ENCODE peak calls at places on chromosomes 2 and 18, in six cellular contexts. H is prostate gland; X is NCI-H2029 treated with DMSO at 0.1 percent for 48 hours; P is GM10248; K is stimulated activated CD4-positive, alpha-beta T cell treated with anti-CD3 and anti-CD28 coated beads, Interleukin-2, amount 100 ng/mL, for 4 hours; R is EL. U is an unnamed sample.

GRCh38 chr2:203498161-203498560 is 36.9 kb downstream of the RAPH1 start:
- DNase-seq in H (no peak), X (no peak), R (peak; percentile 80), K (no peak), P (no peak), U (peak; percentile 76)

GRCh38 chr2:172308253-172308935 is 119.0 kb upstream of the ITGA6 start:
- DNase-seq in X (no peak), H (peak; percentile 60), R (no peak), P (no peak), K (no peak), U (no peak)

GRCh38 chr2:62793213-62793612 is 87.7 kb downstream of the EHBP1 start:
- DNase-seq in H (no peak), R (no peak), P (no peak), X (no peak), K (no peak), U (no peak)

GRCh38 chr2:105990624-105991023 is 203.5 kb downstream of the UXS1 start:
- DNase-seq in X (no peak), R (no peak), K (no peak), H (no peak), P (no peak), U (no peak)

GRCh38 chr2:10412380-10412779 is 35.7 kb downstream of the ODC1 start:
- DNase-seq in R (peak; percentile 55), P (peak; percentile 66), X (no peak), H (no peak), K (no peak), U (no peak)

GRCh38 chr18:78168526-78168925 is 811.1 kb upstream of the SALL3 start:
- DNase-seq in K (no peak), H (no peak), X (no peak), R (no peak), P (no peak), U (no peak)

GRCh38 chr18:32879497-32879896 is 106.7 kb upstream of the KLHL14 start:
- DNase-seq in H (no peak), R (no peak), K (no peak), X (no peak), P (no peak), U (no peak)

GRCh38 chr2:25276569-25277465 is 64.9 kb downstream of the DNMT3A start:
- DNase-seq in R (peak; percentile 28), K (peak; percentile 62), H (no peak), P (peak; percentile 90), X (no peak), U (no peak)

GRCh38 chr2:228072669-228073068 is 108.8 kb downstream of the SPHKAP start:
- DNase-seq in P (no peak), K (no peak), H (no peak), R (no peak), X (no peak), U (no peak)

GRCh38 chr18:50647792-50648191 is 87.9 kb downstream of the MAPK4 start:
- DNase-seq in R (no peak), X (no peak), P (no peak), K (no peak), H (no peak), U (no peak)

GRCh38 chr2:31379747-31380146 is 34.8 kb downstream of the XDH start:
- DNase-seq in X (no peak), H (no peak), K (no peak), P (no peak), R (no peak), U (no peak)

GRCh38 chr2:10901160-10901559 is 10.6 kb upstream of the KCNF1 start:
- DNase-seq in X (no peak), P (no peak), R (peak; percentile 63), H (no peak), K (no peak), U (peak; percentile 33)

GRCh38 chr2:47728551-47728950 is 54.4 kb upstream of the MSH6 start:
- DNase-seq in P (no peak), X (no peak), R (no peak), K (no peak), H (no peak), U (no peak)

GRCh38 chr2:121532347-121532766 is 1.7 kb downstream of the RNU4ATAC start:
- DNase-seq in K (no peak), R (peak; percentile 64), P (no peak), X (no peak), H (no peak), U (no peak)

GRCh38 chr2:145374165-145374564 is 854.2 kb upstream of the ZEB2 start:
- DNase-seq in K (no peak), P (no peak), H (no peak), R (no peak), X (no peak), U (no peak)

GRCh38 chr2:33366473-33366872 is 110.0 kb upstream of the RASGRP3 start:
- DNase-seq in P (no peak), X (no peak), K (no peak), R (no peak), H (peak; percentile 33), U (no peak)

GRCh38 chr18:55925772-55926171 is 337.8 kb upstream of the TCF4 start:
- DNase-seq in H (no peak), P (no peak), X (no peak), R (no peak), K (no peak), U (no peak)

GRCh38 chr18:58009166-58009565 is 34.9 kb upstream of the NEDD4L start:
- DNase-seq in X (no peak), K (no peak), R (no peak), P (no peak), H (no peak), U (no peak)

GRCh38 chr2:16034151-16034974 is 94.0 kb downstream of the MYCN start:
- DNase-seq in X (no peak), R (no peak), K (no peak), H (no peak), P (no peak), U (peak; percentile 13)

GRCh38 chr2:207625014-207625755 is at the start of gene METTL21A:
- DNase-seq in R (peak; percentile 89), H (peak; percentile 83), X (peak; percentile 44), P (peak; percentile 97), K (peak; percentile 97), U (peak; percentile 77)

GRCh38 chr2:28901202-28901601 is 6.7 kb downstream of the WDR43 start:
- DNase-seq in X (no peak), H (no peak), K (no peak), P (no peak), R (no peak), U (no peak)

GRCh38 chr2:7437122-7437521 is 519.9 kb downstream of the RNF144A start:
- DNase-seq in H (no peak), R (no peak), K (no peak), X (no peak), P (no peak), U (no peak)